ENCODE peak calls at places on chromosomes 7 and 10, in five cellular contexts. One of them, this sample, is unnamed.

GRCh38 chr7:29355388-29355787 is 160.8 kb downstream of the CHN2 start:
- DNase-seq in ovary: no peak
- DNase-seq in DMS 273 treated with DMSO at 0.1 percent for 48 hours: no peak
- DNase-seq in stimulated activated CD8-positive, alpha-beta memory T cell treated with anti-CD3 and anti-CD28 coated beads, Interleukin-15, amount 100 ng/mL, for 1 hour: no peak
- DNase-seq in activated T-cell treated with anti-CD3 and anti-CD28 coated beads for 48 hours: no peak
- DNase-seq in this sample: no peak

GRCh38 chr7:103714377-103714927 is 268.4 kb upstream of the SLC26A5 start:
- DNase-seq in ovary: no peak
- DNase-seq in DMS 273 treated with DMSO at 0.1 percent for 48 hours: no peak
- DNase-seq in stimulated activated CD8-positive, alpha-beta memory T cell treated with anti-CD3 and anti-CD28 coated beads, Interleukin-15, amount 100 ng/mL, for 1 hour: no peak
- DNase-seq in activated T-cell treated with anti-CD3 and anti-CD28 coated beads for 48 hours: no peak
- DNase-seq in this sample: no peak

GRCh38 chr7:100200693-100201092 is 19.1 kb upstream of the PVRIG start:
- DNase-seq in ovary: no peak
- DNase-seq in DMS 273 treated with DMSO at 0.1 percent for 48 hours: no peak
- DNase-seq in stimulated activated CD8-positive, alpha-beta memory T cell treated with anti-CD3 and anti-CD28 coated beads, Interleukin-15, amount 100 ng/mL, for 1 hour: no peak
- DNase-seq in activated T-cell treated with anti-CD3 and anti-CD28 coated beads for 48 hours: no peak
- DNase-seq in this sample: no peak

GRCh38 chr7:151851160-151851751 is 25.7 kb downstream of the PRKAG2 start:
- DNase-seq in ovary: no peak
- DNase-seq in DMS 273 treated with DMSO at 0.1 percent for 48 hours: no peak
- DNase-seq in stimulated activated CD8-positive, alpha-beta memory T cell treated with anti-CD3 and anti-CD28 coated beads, Interleukin-15, amount 100 ng/mL, for 1 hour: no peak
- DNase-seq in activated T-cell treated with anti-CD3 and anti-CD28 coated beads for 48 hours: peak
- DNase-seq in this sample: no peak

GRCh38 chr7:15508258-15508657 is 53.6 kb downstream of the AGMO start:
- DNase-seq in ovary: no peak
- DNase-seq in DMS 273 treated with DMSO at 0.1 percent for 48 hours: no peak
- DNase-seq in stimulated activated CD8-positive, alpha-beta memory T cell treated with anti-CD3 and anti-CD28 coated beads, Interleukin-15, amount 100 ng/mL, for 1 hour: no peak
- DNase-seq in activated T-cell treated with anti-CD3 and anti-CD28 coated beads for 48 hours: no peak
- DNase-seq in this sample: no peak

GRCh38 chr7:124922200-124922599 is 7.4 kb downstream of the POT1 start:
- DNase-seq in ovary: no peak
- DNase-seq in DMS 273 treated with DMSO at 0.1 percent for 48 hours: no peak
- DNase-seq in stimulated activated CD8-positive, alpha-beta memory T cell treated with anti-CD3 and anti-CD28 coated beads, Interleukin-15, amount 100 ng/mL, for 1 hour: no peak
- DNase-seq in activated T-cell treated with anti-CD3 and anti-CD28 coated beads for 48 hours: no peak
- DNase-seq in this sample: no peak

GRCh38 chr7:391411-391951 is 101.5 kb downstream of the FOXL3 start:
- DNase-seq in ovary: no peak
- DNase-seq in DMS 273 treated with DMSO at 0.1 percent for 48 hours: no peak
- DNase-seq in stimulated activated CD8-positive, alpha-beta memory T cell treated with anti-CD3 and anti-CD28 coated beads, Interleukin-15, amount 100 ng/mL, for 1 hour: no peak
- DNase-seq in activated T-cell treated with anti-CD3 and anti-CD28 coated beads for 48 hours: no peak
- DNase-seq in this sample: no peak

GRCh38 chr7:43756368-43757072 is 2.0 kb upstream of the BLVRA start:
- DNase-seq in ovary: no peak
- DNase-seq in DMS 273 treated with DMSO at 0.1 percent for 48 hours: peak
- DNase-seq in stimulated activated CD8-positive, alpha-beta memory T cell treated with anti-CD3 and anti-CD28 coated beads, Interleukin-15, amount 100 ng/mL, for 1 hour: no peak
- DNase-seq in activated T-cell treated with anti-CD3 and anti-CD28 coated beads for 48 hours: no peak
- DNase-seq in this sample: no peak

GRCh38 chr7:43467406-43467805 is 115.5 kb upstream of the STK17A start:
- DNase-seq in ovary: no peak
- DNase-seq in DMS 273 treated with DMSO at 0.1 percent for 48 hours: no peak
- DNase-seq in stimulated activated CD8-positive, alpha-beta memory T cell treated with anti-CD3 and anti-CD28 coated beads, Interleukin-15, amount 100 ng/mL, for 1 hour: no peak
- DNase-seq in activated T-cell treated with anti-CD3 and anti-CD28 coated beads for 48 hours: no peak
- DNase-seq in this sample: no peak

GRCh38 chr7:107687656-107688055 is 27.0 kb downstream of the SLC26A4 start:
- DNase-seq in ovary: no peak
- DNase-seq in DMS 273 treated with DMSO at 0.1 percent for 48 hours: no peak
- DNase-seq in stimulated activated CD8-positive, alpha-beta memory T cell treated with anti-CD3 and anti-CD28 coated beads, Interleukin-15, amount 100 ng/mL, for 1 hour: no peak
- DNase-seq in activated T-cell treated with anti-CD3 and anti-CD28 coated beads for 48 hours: no peak
- DNase-seq in this sample: no peak

GRCh38 chr7:48084727-48085432 is 4.2 kb upstream of the UPP1 start:
- DNase-seq in ovary: peak
- DNase-seq in DMS 273 treated with DMSO at 0.1 percent for 48 hours: no peak
- DNase-seq in stimulated activated CD8-positive, alpha-beta memory T cell treated with anti-CD3 and anti-CD28 coated beads, Interleukin-15, amount 100 ng/mL, for 1 hour: peak
- DNase-seq in activated T-cell treated with anti-CD3 and anti-CD28 coated beads for 48 hours: peak
- DNase-seq in this sample: no peak

GRCh38 chr10:91597397-91597881 is 35.4 kb downstream of the PPP1R3C start:
- DNase-seq in ovary: no peak
- DNase-seq in DMS 273 treated with DMSO at 0.1 percent for 48 hours: no peak
- DNase-seq in stimulated activated CD8-positive, alpha-beta memory T cell treated with anti-CD3 and anti-CD28 coated beads, Interleukin-15, amount 100 ng/mL, for 1 hour: no peak
- DNase-seq in activated T-cell treated with anti-CD3 and anti-CD28 coated beads for 48 hours: no peak
- DNase-seq in this sample: no peak

GRCh38 chr10:13049774-13050420 is 48.4 kb upstream of the CCDC3 start:
- DNase-seq in ovary: no peak
- DNase-seq in DMS 273 treated with DMSO at 0.1 percent for 48 hours: no peak
- DNase-seq in stimulated activated CD8-positive, alpha-beta memory T cell treated with anti-CD3 and anti-CD28 coated beads, Interleukin-15, amount 100 ng/mL, for 1 hour: no peak
- DNase-seq in activated T-cell treated with anti-CD3 and anti-CD28 coated beads for 48 hours: no peak
- DNase-seq in this sample: no peak

GRCh38 chr10:34633346-34633745 is 181.8 kb downstream of the PARD3 start:
- DNase-seq in ovary: no peak
- DNase-seq in DMS 273 treated with DMSO at 0.1 percent for 48 hours: no peak
- DNase-seq in stimulated activated CD8-positive, alpha-beta memory T cell treated with anti-CD3 and anti-CD28 coated beads, Interleukin-15, amount 100 ng/mL, for 1 hour: no peak
- DNase-seq in activated T-cell treated with anti-CD3 and anti-CD28 coated beads for 48 hours: no peak
- DNase-seq in this sample: no peak

GRCh38 chr10:86687750-86688149 is 19.4 kb downstream of the LDB3 start:
- DNase-seq in ovary: no peak
- DNase-seq in DMS 273 treated with DMSO at 0.1 percent for 48 hours: no peak
- DNase-seq in stimulated activated CD8-positive, alpha-beta memory T cell treated with anti-CD3 and anti-CD28 coated beads, Interleukin-15, amount 100 ng/mL, for 1 hour: no peak
- DNase-seq in activated T-cell treated with anti-CD3 and anti-CD28 coated beads for 48 hours: no peak
- DNase-seq in this sample: no peak

GRCh38 chr7:84249651-84250050 is 55.1 kb upstream of the SEMA3A start:
- DNase-seq in ovary: no peak
- DNase-seq in DMS 273 treated with DMSO at 0.1 percent for 48 hours: no peak
- DNase-seq in stimulated activated CD8-positive, alpha-beta memory T cell treated with anti-CD3 and anti-CD28 coated beads, Interleukin-15, amount 100 ng/mL, for 1 hour: no peak
- DNase-seq in activated T-cell treated with anti-CD3 and anti-CD28 coated beads for 48 hours: no peak
- DNase-seq in this sample: no peak

GRCh38 chr10:6667679-6668270 is 87.7 kb upstream of the PRKCQ start:
- DNase-seq in ovary: no peak
- DNase-seq in DMS 273 treated with DMSO at 0.1 percent for 48 hours: no peak
- DNase-seq in stimulated activated CD8-positive, alpha-beta memory T cell treated with anti-CD3 and anti-CD28 coated beads, Interleukin-15, amount 100 ng/mL, for 1 hour: no peak
- DNase-seq in activated T-cell treated with anti-CD3 and anti-CD28 coated beads for 48 hours: peak
- DNase-seq in this sample: peak

GRCh38 chr10:22754298-22754697 is 39.9 kb upstream of the PIP4K2A start:
- DNase-seq in ovary: no peak
- DNase-seq in DMS 273 treated with DMSO at 0.1 percent for 48 hours: no peak
- DNase-seq in stimulated activated CD8-positive, alpha-beta memory T cell treated with anti-CD3 and anti-CD28 coated beads, Interleukin-15, amount 100 ng/mL, for 1 hour: no peak
- DNase-seq in activated T-cell treated with anti-CD3 and anti-CD28 coated beads for 48 hours: no peak
- DNase-seq in this sample: no peak

GRCh38 chr10:77710081-77710551 is 72.5 kb upstream of the KCNMA1 start:
- DNase-seq in ovary: no peak
- DNase-seq in DMS 273 treated with DMSO at 0.1 percent for 48 hours: no peak
- DNase-seq in stimulated activated CD8-positive, alpha-beta memory T cell treated with anti-CD3 and anti-CD28 coated beads, Interleukin-15, amount 100 ng/mL, for 1 hour: no peak
- DNase-seq in activated T-cell treated with anti-CD3 and anti-CD28 coated beads for 48 hours: no peak
- DNase-seq in this sample: no peak

GRCh38 chr10:125061557-125062243 is 98.7 kb downstream of the CTBP2 start:
- DNase-seq in ovary: no peak
- DNase-seq in DMS 273 treated with DMSO at 0.1 percent for 48 hours: no peak
- DNase-seq in stimulated activated CD8-positive, alpha-beta memory T cell treated with anti-CD3 and anti-CD28 coated beads, Interleukin-15, amount 100 ng/mL, for 1 hour: no peak
- DNase-seq in activated T-cell treated with anti-CD3 and anti-CD28 coated beads for 48 hours: no peak
- DNase-seq in this sample: no peak

GRCh38 chr10:76149182-76149581 is 717.8 kb downstream of the LRMDA start:
- DNase-seq in ovary: no peak
- DNase-seq in DMS 273 treated with DMSO at 0.1 percent for 48 hours: no peak
- DNase-seq in stimulated activated CD8-positive, alpha-beta memory T cell treated with anti-CD3 and anti-CD28 coated beads, Interleukin-15, amount 100 ng/mL, for 1 hour: no peak
- DNase-seq in activated T-cell treated with anti-CD3 and anti-CD28 coated beads for 48 hours: no peak
- DNase-seq in this sample: no peak

GRCh38 chr10:93379366-93380042 is 102.6 kb downstream of the MYOF start:
- DNase-seq in ovary: no peak
- DNase-seq in DMS 273 treated with DMSO at 0.1 percent for 48 hours: no peak
- DNase-seq in stimulated activated CD8-positive, alpha-beta memory T cell treated with anti-CD3 and anti-CD28 coated beads, Interleukin-15, amount 100 ng/mL, for 1 hour: no peak
- DNase-seq in activated T-cell treated with anti-CD3 and anti-CD28 coated beads for 48 hours: peak
- DNase-seq in this sample: no peak

GRCh38 chr7:131302876-131303707 is 24.6 kb upstream of the MKLN1 start:
- DNase-seq in ovary: no peak
- DNase-seq in DMS 273 treated with DMSO at 0.1 percent for 48 hours: no peak
- DNase-seq in stimulated activated CD8-positive, alpha-beta memory T cell treated with anti-CD3 and anti-CD28 coated beads, Interleukin-15, amount 100 ng/mL, for 1 hour: peak
- DNase-seq in activated T-cell treated with anti-CD3 and anti-CD28 coated beads for 48 hours: no peak
- DNase-seq in this sample: no peak

GRCh38 chr10:102615361-102615760 is 28.9 kb upstream of the TRIM8 start:
- DNase-seq in ovary: no peak
- DNase-seq in DMS 273 treated with DMSO at 0.1 percent for 48 hours: no peak
- DNase-seq in stimulated activated CD8-positive, alpha-beta memory T cell treated with anti-CD3 and anti-CD28 coated beads, Interleukin-15, amount 100 ng/mL, for 1 hour: no peak
- DNase-seq in activated T-cell treated with anti-CD3 and anti-CD28 coated beads for 48 hours: peak
- DNase-seq in this sample: no peak

GRCh38 chr7:39406464-39406863 is 159.7 kb upstream of the YAE1 start:
- DNase-seq in ovary: no peak
- DNase-seq in DMS 273 treated with DMSO at 0.1 percent for 48 hours: no peak
- DNase-seq in stimulated activated CD8-positive, alpha-beta memory T cell treated with anti-CD3 and anti-CD28 coated beads, Interleukin-15, amount 100 ng/mL, for 1 hour: no peak
- DNase-seq in activated T-cell treated with anti-CD3 and anti-CD28 coated beads for 48 hours: no peak
- DNase-seq in this sample: no peak

GRCh38 chr7:87961754-87962153 is 27.7 kb downstream of the ADAM22 start:
- DNase-seq in ovary: no peak
- DNase-seq in DMS 273 treated with DMSO at 0.1 percent for 48 hours: no peak
- DNase-seq in stimulated activated CD8-positive, alpha-beta memory T cell treated with anti-CD3 and anti-CD28 coated beads, Interleukin-15, amount 100 ng/mL, for 1 hour: no peak
- DNase-seq in activated T-cell treated with anti-CD3 and anti-CD28 coated beads for 48 hours: no peak
- DNase-seq in this sample: no peak

GRCh38 chr7:150685219-150686029 is at the start of gene GIMAP2:
- DNase-seq in ovary: no peak
- DNase-seq in DMS 273 treated with DMSO at 0.1 percent for 48 hours: no peak
- DNase-seq in stimulated activated CD8-positive, alpha-beta memory T cell treated with anti-CD3 and anti-CD28 coated beads, Interleukin-15, amount 100 ng/mL, for 1 hour: no peak
- DNase-seq in activated T-cell treated with anti-CD3 and anti-CD28 coated beads for 48 hours: no peak
- DNase-seq in this sample: no peak

GRCh38 chr7:44286618-44287487 is 38.5 kb downstream of the CAMK2B start:
- DNase-seq in ovary: peak
- DNase-seq in DMS 273 treated with DMSO at 0.1 percent for 48 hours: no peak
- DNase-seq in stimulated activated CD8-positive, alpha-beta memory T cell treated with anti-CD3 and anti-CD28 coated beads, Interleukin-15, amount 100 ng/mL, for 1 hour: no peak
- DNase-seq in activated T-cell treated with anti-CD3 and anti-CD28 coated beads for 48 hours: no peak
- DNase-seq in this sample: no peak

GRCh38 chr7:47557317-47557985 is 24.5 kb downstream of the TNS3 start:
- DNase-seq in ovary: no peak
- DNase-seq in DMS 273 treated with DMSO at 0.1 percent for 48 hours: no peak
- DNase-seq in stimulated activated CD8-positive, alpha-beta memory T cell treated with anti-CD3 and anti-CD28 coated beads, Interleukin-15, amount 100 ng/mL, for 1 hour: no peak
- DNase-seq in activated T-cell treated with anti-CD3 and anti-CD28 coated beads for 48 hours: no peak
- DNase-seq in this sample: no peak

GRCh38 chr10:21065621-21066248 is 168.6 kb upstream of the NEBL start:
- DNase-seq in ovary: no peak
- DNase-seq in DMS 273 treated with DMSO at 0.1 percent for 48 hours: no peak
- DNase-seq in stimulated activated CD8-positive, alpha-beta memory T cell treated with anti-CD3 and anti-CD28 coated beads, Interleukin-15, amount 100 ng/mL, for 1 hour: no peak
- DNase-seq in activated T-cell treated with anti-CD3 and anti-CD28 coated beads for 48 hours: no peak
- DNase-seq in this sample: no peak

GRCh38 chr7:128904381-128905197 is 5.9 kb downstream of the KCP start:
- DNase-seq in ovary: no peak
- DNase-seq in DMS 273 treated with DMSO at 0.1 percent for 48 hours: peak
- DNase-seq in stimulated activated CD8-positive, alpha-beta memory T cell treated with anti-CD3 and anti-CD28 coated beads, Interleukin-15, amount 100 ng/mL, for 1 hour: no peak
- DNase-seq in activated T-cell treated with anti-CD3 and anti-CD28 coated beads for 48 hours: no peak
- DNase-seq in this sample: no peak

GRCh38 chr7:47416454-47417121 is 165.3 kb downstream of the TNS3 start:
- DNase-seq in ovary: no peak
- DNase-seq in DMS 273 treated with DMSO at 0.1 percent for 48 hours: no peak
- DNase-seq in stimulated activated CD8-positive, alpha-beta memory T cell treated with anti-CD3 and anti-CD28 coated beads, Interleukin-15, amount 100 ng/mL, for 1 hour: no peak
- DNase-seq in activated T-cell treated with anti-CD3 and anti-CD28 coated beads for 48 hours: no peak
- DNase-seq in this sample: no peak